ENCODE peak calls at places on chromosomes 11 and 22, in four cellular contexts. Q is cardiac muscle cell, W is kidney, I is thoracic aorta. A is an unnamed sample.

GRCh38 chr11:121090145-121090721 is 10.8 kb upstream of the TECTA start:
- DNase-seq in Q (no peak), W (no peak), I (no peak), A (no peak)

GRCh38 chr11:122226810-122227379 is 110.9 kb upstream of the BLID start:
- DNase-seq in Q (no peak), W (no peak), I (no peak), A (no peak)

GRCh38 chr11:70405679-70406395 is 7.5 kb downstream of the CTTN start:
- DNase-seq in Q (no peak), W (no peak), I (no peak), A (no peak)

GRCh38 chr11:63919267-63920125 is 2.5 kb upstream of the RCOR2 start:
- DNase-seq in Q (peak; percentile 53), W (no peak), I (no peak), A (no peak)

GRCh38 chr11:29024386-29024785 is 916.2 kb downstream of the METTL15 start:
- DNase-seq in Q (no peak), W (no peak), I (no peak), A (no peak)

GRCh38 chr22:19385221-19385906 is 46.2 kb downstream of the HIRA start:
- DNase-seq in Q (no peak), W (no peak), I (no peak), A (no peak)

GRCh38 chr11:92811341-92811740 is 158.1 kb upstream of the MTNR1B start:
- DNase-seq in Q (no peak), W (no peak), I (no peak), A (no peak)

GRCh38 chr11:67270256-67271211 is 4.3 kb downstream of the GRK2 start:
- DNase-seq in Q (peak; percentile 47), W (peak; percentile 87), I (no peak), A (peak; percentile 67)

GRCh38 chr11:134725939-134726639 is 314.0 kb upstream of the B3GAT1 start:
- DNase-seq in Q (no peak), W (no peak), I (no peak), A (no peak)

GRCh38 chr11:117256573-117256972 is 24.1 kb downstream of the RNF214 start:
- DNase-seq in Q (peak; percentile 13), W (no peak), I (no peak), A (no peak)

GRCh38 chr22:20795014-20795413 is 21.1 kb downstream of the SERPIND1 start:
- DNase-seq in Q (no peak), W (no peak), I (no peak), A (no peak)

GRCh38 chr22:20794132-20794990 is 20.4 kb downstream of the SERPIND1 start:
- DNase-seq in Q (no peak), W (no peak), I (no peak), A (no peak)

GRCh38 chr22:20792966-20793332 is 19.0 kb downstream of the SERPIND1 start:
- DNase-seq in Q (peak; percentile 35), W (no peak), I (no peak), A (no peak)

GRCh38 chr22:20793386-20794131 is 19.6 kb downstream of the SERPIND1 start:
- DNase-seq in Q (no peak), W (no peak), I (no peak), A (no peak)

DNA sequence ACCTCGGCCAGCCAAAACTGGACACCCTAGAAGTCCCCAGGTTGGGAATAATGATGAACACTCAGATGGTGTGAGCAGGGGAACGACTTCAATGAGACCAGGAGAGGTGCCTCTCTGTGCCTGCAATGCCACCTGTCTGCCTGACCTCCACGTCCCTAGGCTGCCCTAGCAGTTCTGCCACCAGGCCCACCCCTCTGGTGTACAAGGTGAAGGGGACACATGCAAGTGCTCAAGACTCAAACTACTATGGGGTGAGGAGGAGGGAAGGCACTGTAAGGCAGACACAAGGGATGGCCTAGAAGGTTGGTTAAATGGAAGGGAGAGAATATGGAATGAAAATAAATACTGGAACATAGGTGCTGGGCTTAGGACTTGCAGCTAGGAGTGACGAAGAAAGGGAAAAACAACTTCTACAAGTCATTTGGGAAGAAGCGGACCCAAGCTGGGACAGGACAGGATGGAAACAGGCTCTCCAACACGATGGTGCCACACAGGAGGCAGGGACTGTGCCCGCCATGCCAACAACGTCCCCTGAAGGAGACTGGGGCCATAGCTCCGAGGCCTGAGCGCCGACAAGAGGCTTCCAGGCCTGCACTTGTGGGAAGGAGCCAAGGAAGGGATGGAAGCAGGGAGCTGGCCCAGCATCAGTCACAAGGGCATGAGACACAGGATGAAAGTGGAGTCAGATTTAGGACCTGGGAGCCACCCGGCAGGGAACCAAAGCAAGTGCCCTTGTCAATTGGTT is 18.5 kb downstream of the SERPIND1 start:
- DNase-seq in Q (no peak), W (no peak), I (no peak), A (no peak)
- H3K4me1 ChIP-seq in Q (peaks cover 24% of the 10 kb centered on the region), W (no peaks in the 10 kb centered on the region), I (no peaks in the 10 kb centered on the region), A (no peaks in the 10 kb centered on the region)

GRCh38 chr11:8033312-8033715 is 46.2 kb downstream of the EIF3F start:
- DNase-seq in Q (peak; percentile 93), W (peak; percentile 93), I (peak; percentile 40), A (peak; percentile 79)

GRCh38 chr11:8033791-8034585 is 46.9 kb downstream of the EIF3F start:
- DNase-seq in Q (no peak), W (no peak), I (no peak), A (no peak)

GRCh38 chr11:8031248-8032115 is 44.3 kb downstream of the EIF3F start:
- DNase-seq in Q (no peak), W (no peak), I (no peak), A (no peak)

GRCh38 chr11:8032122-8032521 is 45.0 kb downstream of the EIF3F start:
- DNase-seq in Q (no peak), W (no peak), I (no peak), A (no peak)

DNA sequence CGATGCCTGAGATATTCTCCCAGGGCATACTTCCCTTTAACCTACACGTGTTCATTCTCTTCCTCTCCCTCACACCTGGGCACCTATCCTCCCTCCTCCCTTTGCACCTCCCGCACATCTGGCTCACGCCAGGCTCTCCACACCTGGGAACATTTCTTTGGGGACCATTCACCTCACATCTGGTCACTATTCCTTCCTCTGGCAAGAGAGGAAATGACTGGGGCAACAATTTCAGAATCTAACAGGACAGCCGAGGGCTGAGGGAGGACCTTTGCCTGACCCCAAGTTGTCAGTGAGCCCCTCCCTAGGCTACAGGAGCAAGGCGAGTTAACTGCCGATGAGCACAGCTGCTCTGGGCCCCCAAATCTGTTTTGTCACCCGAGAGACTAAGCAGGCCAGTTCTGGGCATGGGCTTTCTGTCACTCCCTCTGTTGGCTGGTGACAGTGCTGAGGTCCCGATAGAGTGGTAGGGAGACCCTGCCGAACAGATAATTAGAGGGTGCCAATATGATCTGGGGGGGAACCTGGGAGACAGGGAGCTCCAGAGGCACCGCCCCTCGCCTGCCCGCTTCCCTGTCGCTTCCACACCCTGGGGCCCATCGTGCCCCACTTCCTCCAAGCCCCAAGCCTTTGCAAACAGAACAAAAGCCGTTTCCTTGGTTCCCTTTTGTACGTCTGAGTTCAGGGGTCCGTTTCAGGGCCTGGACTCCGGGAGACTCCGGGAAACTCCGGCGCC is 45.6 kb downstream of the EIF3F start:
- DNase-seq in Q (no peak), W (no peak), I (no peak), A (no peak)
- TF ChIP-seq CTCF in Q (no peak), W (no peak), I (no peak), A (no peak)

GRCh38 chr11:128324051-128324481 is 263.3 kb downstream of the ETS1 start:
- DNase-seq in Q (no peak), W (no peak), I (no peak), A (no peak)

GRCh38 chr11:128327274-128327673 is 260.1 kb downstream of the ETS1 start:
- DNase-seq in Q (no peak), W (no peak), I (no peak), A (no peak)

GRCh38 chr11:128323381-128323780 is 264.0 kb downstream of the ETS1 start:
- DNase-seq in Q (peak; percentile 53), W (no peak), I (no peak), A (no peak)

GRCh38 chr11:128326791-128327190 is 260.6 kb downstream of the ETS1 start:
- DNase-seq in Q (no peak), W (no peak), I (no peak), A (no peak)

GRCh38 chr11:128324531-128325141 is 262.7 kb downstream of the ETS1 start:
- DNase-seq in Q (no peak), W (no peak), I (no peak), A (no peak)
- H3K4me1 ChIP-seq in Q (peaks cover 60% of the 10 kb centered on the region), W (no peaks in the 10 kb centered on the region), I (no peaks in the 10 kb centered on the region), A (peaks cover 6% of the 10 kb centered on the region)

GRCh38 chr11:45655347-45655756 is 10.1 kb downstream of the CHST1 start:
- DNase-seq in Q (peak; percentile 79), W (peak; percentile 87), I (no peak), A (peak; percentile 85)
- TF ChIP-seq CTCF in Q (peak; percentile 98), W (peak; percentile 90), I (peak; percentile 95), A (peak; percentile 93)

DNA sequence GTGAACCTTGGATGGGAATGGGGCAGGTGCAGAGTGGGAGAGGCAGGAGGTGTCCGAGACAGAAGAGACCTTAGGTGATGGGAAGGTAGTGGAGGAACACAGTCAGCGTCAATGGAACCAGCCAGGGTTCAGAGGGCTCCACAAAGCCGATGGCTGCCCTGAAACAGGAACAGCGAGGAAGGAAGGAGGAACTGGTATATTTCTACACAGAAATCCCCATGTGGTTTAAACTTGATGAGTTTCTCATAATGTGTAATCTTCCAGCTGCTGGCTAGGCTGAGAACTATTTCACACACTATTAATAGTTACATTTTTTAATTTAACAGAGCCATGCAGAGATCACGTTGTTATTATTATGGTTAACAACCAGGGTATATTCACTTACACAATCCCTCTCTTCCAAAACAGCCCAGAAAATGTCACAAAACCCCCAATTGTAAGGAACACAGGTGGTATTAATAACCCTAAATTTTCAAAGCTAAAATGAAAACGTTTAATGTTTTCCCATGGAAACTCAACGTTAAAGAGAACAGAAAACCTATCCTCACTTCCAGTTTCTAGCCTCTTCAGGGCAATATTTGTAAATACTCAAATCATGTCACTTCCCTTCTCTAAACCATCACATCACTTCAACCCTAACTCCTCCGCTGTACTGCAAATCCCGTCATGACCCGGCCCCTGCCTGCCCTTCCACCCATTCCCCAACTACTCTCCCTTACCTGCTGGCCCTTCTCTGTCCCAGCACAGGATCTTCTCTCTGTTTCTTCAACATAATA is 74.5 kb upstream of the ARFGAP3 start:
- DNase-seq in Q (peak; percentile 40), W (no peak), I (no peak), A (peak; percentile 63)
- H3K4me1 ChIP-seq in Q (peaks cover 18% of the 10 kb centered on the region), W (peaks cover 41% of the 10 kb centered on the region), I (peaks cover 98% of the 10 kb centered on the region), A (peaks cover 82% of the 10 kb centered on the region)

A was measured in upper lobe of right lung.